ENCODE peak calls at places on chromosome 13, in five cellular contexts. Z, N, P, T and E are unnamed samples.

GRCh38 chr13:110346661-110347067 is 39.6 kb downstream of the COL4A2 start:
- DNase-seq in Z (no peak), N (no peak), P (peak; percentile 86), T (no peak), E (no peak)

GRCh38 chr13:77767413-77767812 is 69.9 kb downstream of the SLAIN1 start:
- DNase-seq in Z (no peak), N (no peak), P (no peak), T (no peak), E (no peak)

GRCh38 chr13:24263652-24264051 is 45.7 kb upstream of the C1QTNF9 start:
- DNase-seq in Z (no peak), N (no peak), P (no peak), T (peak; percentile 39), E (no peak)

GRCh38 chr13:109254271-109254670 is 532.1 kb downstream of the IRS2 start:
- DNase-seq in Z (no peak), N (no peak), P (no peak), T (no peak), E (no peak)

GRCh38 chr13:21138561-21138960 is 37.8 kb downstream of the SKA3 start:
- DNase-seq in Z (no peak), N (no peak), P (no peak), T (no peak), E (peak; percentile 59)

GRCh38 chr13:32284927-32285632 is 30.1 kb downstream of the ZAR1L start:
- DNase-seq in Z (no peak), N (peak; percentile 43), P (no peak), T (peak; percentile 85), E (peak; percentile 72)

GRCh38 chr13:72648513-72649065 is 78.8 kb downstream of the MZT1 start:
- DNase-seq in Z (peak; percentile 68), N (no peak), P (no peak), T (no peak), E (no peak)

GRCh38 chr13:75647126-75647784 is 11.1 kb downstream of the LMO7 start:
- DNase-seq in Z (no peak), N (no peak), P (no peak), T (no peak), E (no peak)

GRCh38 chr13:46303743-46304385 is 83.2 kb downstream of the RUBCNL start:
- DNase-seq in Z (no peak), N (no peak), P (no peak), T (no peak), E (no peak)

GRCh38 chr13:76852991-76853390 is 33.2 kb downstream of the KCTD12 start:
- DNase-seq in Z (no peak), N (no peak), P (no peak), T (peak; percentile 36), E (no peak)

GRCh38 chr13:30111810-30112209 is 195.5 kb downstream of the KATNAL1 start:
- DNase-seq in Z (peak; percentile 54), N (no peak), P (no peak), T (no peak), E (no peak)

GRCh38 chr13:100542546-100543156 is 45.9 kb downstream of the GGACT start:
- DNase-seq in Z (peak; percentile 61), N (no peak), P (no peak), T (peak; percentile 71), E (no peak)

GRCh38 chr13:37475151-37475550 is 123.4 kb downstream of the POSTN start:
- DNase-seq in Z (peak; percentile 31), N (no peak), P (no peak), T (no peak), E (no peak)

GRCh38 chr13:75705395-75705794 is 69.3 kb downstream of the LMO7 start:
- DNase-seq in Z (no peak), N (no peak), P (no peak), T (peak; percentile 55), E (no peak)

GRCh38 chr13:47545206-47545605 is 455.9 kb downstream of the SUCLA2 start:
- DNase-seq in Z (no peak), N (no peak), P (no peak), T (no peak), E (no peak)

GRCh38 chr13:102191951-102192461 is 209.8 kb downstream of the FGF14 start:
- DNase-seq in Z (no peak), N (no peak), P (no peak), T (peak; percentile 62), E (no peak)

GRCh38 chr13:47638627-47639026 is 362.4 kb downstream of the SUCLA2 start:
- DNase-seq in Z (no peak), N (no peak), P (no peak), T (no peak), E (no peak)

GRCh38 chr13:98822238-98822606 is 69.8 kb upstream of the SLC15A1 start:
- DNase-seq in Z (no peak), N (no peak), P (no peak), T (no peak), E (peak; percentile 74)

GRCh38 chr13:91078093-91078679 is 269.3 kb upstream of the MIR17HG start:
- DNase-seq in Z (peak; percentile 45), N (no peak), P (no peak), T (peak; percentile 22), E (no peak)

GRCh38 chr13:27613623-27614022 is 6.7 kb downstream of the LNX2 start:
- DNase-seq in Z (no peak), N (no peak), P (no peak), T (no peak), E (no peak)

GRCh38 chr13:104114111-104114510 is 1047.9 kb upstream of the SLC10A2 start:
- DNase-seq in Z (no peak), N (no peak), P (no peak), T (no peak), E (no peak)

GRCh38 chr13:107680115-107680514 is 535.2 kb downstream of the LIG4 start:
- DNase-seq in Z (no peak), N (no peak), P (no peak), T (peak; percentile 3), E (no peak)

GRCh38 chr13:33723365-33723764 is 94.6 kb upstream of the RFC3 start:
- DNase-seq in Z (no peak), N (no peak), P (no peak), T (no peak), E (no peak)

GRCh38 chr13:85241045-85241444 is 558.2 kb downstream of the SLITRK6 start:
- DNase-seq in Z (no peak), N (no peak), P (no peak), T (peak; percentile 53), E (no peak)

GRCh38 chr13:54573186-54573585 is 1544.6 kb downstream of the OLFM4 start:
- DNase-seq in Z (peak; percentile 17), N (no peak), P (no peak), T (no peak), E (no peak)

GRCh38 chr13:74132768-74133656 is 1.2 kb downstream of the KLF12 start:
- DNase-seq in Z (peak; percentile 68), N (no peak), P (peak; percentile 63), T (peak; percentile 35), E (no peak)
- H3K4me3 ChIP-seq in Z (peak overlapping the region; percentile 95), N (peak overlapping the region; percentile 73), P (peak overlapping the region; percentile 17), T (peak overlapping the region; percentile 84), E (no peak overlapping the region)

DNA sequence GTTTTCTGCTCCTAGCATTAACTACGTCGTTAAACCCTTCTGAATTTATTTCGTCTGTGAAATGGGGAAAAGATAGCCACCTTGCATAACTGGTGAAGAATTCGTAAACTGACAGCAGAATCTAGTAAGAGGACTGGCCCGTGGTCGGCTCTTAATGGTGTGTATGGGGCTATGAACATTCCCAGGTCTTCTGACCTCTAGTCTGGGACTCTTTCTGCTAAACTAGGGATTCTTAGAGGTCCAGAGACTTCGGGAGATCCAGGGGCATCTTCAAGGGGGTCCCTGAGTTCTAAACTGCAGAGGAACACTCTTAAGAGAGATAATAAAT is 231.1 kb upstream of the SERP2 start:
- DNase-seq in Z (peak; percentile 25), N (peak; percentile 17), P (no peak), T (no peak), E (no peak)
- H3K4me3 ChIP-seq in Z (peak overlapping the region; percentile 62), N (peak overlapping the region; percentile 37), P (peak overlapping the region; percentile 29), T (peak overlapping the region; percentile 54), E (peak overlapping the region; percentile 52)

GRCh38 chr13:42318570-42318969 is 46.6 kb downstream of the AKAP11 start:
- DNase-seq in Z (no peak), N (no peak), P (no peak), T (no peak), E (no peak)
- H3K4me3 ChIP-seq in Z (no peak overlapping the region), N (no peak overlapping the region), P (no peak overlapping the region), T (no peak overlapping the region), E (no peak overlapping the region)

DNA sequence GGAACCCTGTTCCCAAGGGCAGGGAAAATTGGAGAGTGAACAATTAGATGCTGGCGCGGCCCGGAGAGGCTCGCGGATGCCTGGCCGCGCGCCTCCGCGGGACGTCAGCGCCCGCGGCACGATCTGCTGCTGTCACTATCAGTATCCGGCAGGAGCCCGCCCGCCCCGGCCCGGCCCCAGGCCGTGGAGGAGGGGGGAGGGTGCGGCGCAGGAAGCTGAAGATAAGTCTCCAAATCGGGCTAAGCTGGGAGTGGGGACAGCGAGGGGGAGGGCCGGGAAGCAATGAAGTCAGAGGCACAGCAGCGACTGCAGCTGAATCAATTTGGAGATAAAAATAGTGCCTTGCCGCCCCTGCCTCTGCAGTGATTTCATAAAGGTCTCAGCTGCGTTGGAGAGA is 441.5 kb upstream of the KLF12 start:
- DNase-seq in Z (peak; percentile 86), N (peak; percentile 36), P (peak; percentile 58), T (peak; percentile 70), E (no peak)
- H3K4me3 ChIP-seq in Z (peak overlapping the region; percentile 71), N (peak overlapping the region; percentile 18), P (no peak overlapping the region), T (peak overlapping the region; percentile 38), E (no peak overlapping the region)

GRCh38 chr13:35720690-35721554 is 244.4 kb upstream of the MAB21L1 start:
- DNase-seq in Z (peak; percentile 84), N (peak; percentile 24), P (no peak), T (peak; percentile 51), E (no peak)
- H3K4me3 ChIP-seq in Z (no peak overlapping the region), N (no peak overlapping the region), P (no peak overlapping the region), T (peak overlapping the region; percentile 30), E (no peak overlapping the region)

DNA sequence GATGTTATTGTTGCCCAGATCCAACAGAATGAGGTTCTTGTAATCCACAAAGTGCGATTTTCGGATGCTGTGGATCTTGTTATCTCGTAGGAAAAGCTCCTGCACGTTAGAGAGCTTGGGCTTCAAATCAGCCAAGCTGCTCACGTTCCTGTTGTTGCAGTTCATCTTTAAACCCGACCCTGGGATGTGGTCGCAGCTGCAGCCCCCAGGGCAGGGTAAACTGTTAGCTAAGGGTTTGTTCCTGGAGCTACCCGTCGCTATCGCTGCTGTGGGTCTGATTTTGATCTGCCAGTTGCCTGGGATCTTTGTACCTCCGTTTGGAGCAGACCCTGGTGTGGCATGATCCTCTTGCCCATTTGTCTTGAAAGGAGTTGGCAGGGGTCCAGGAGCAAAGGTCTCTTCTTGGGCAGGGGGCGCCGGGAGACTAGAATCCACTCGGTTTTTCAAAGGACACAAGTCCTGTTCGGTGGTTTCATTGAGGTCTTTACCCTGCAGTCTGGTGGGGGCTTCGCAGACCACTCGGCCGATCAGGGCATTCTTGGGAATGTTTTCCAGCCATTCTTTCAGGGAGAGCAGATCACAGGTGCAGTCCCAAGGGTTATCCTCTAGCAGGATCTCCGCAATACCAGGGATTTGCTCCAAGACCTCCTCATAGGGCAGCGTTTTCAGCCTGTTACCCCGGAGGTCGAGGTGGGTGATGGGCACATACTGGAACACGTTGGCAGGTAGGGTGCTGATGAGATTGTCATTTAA is 1.8 kb downstream of the SLITRK1 start:
- DNase-seq in Z (peak; percentile 28), N (no peak), P (no peak), T (no peak), E (no peak)
- H3K4me3 ChIP-seq in Z (peak overlapping the region; percentile 53), N (peak overlapping the region; percentile 31), P (no peak overlapping the region), T (peak overlapping the region; percentile 37), E (no peak overlapping the region)

DNA sequence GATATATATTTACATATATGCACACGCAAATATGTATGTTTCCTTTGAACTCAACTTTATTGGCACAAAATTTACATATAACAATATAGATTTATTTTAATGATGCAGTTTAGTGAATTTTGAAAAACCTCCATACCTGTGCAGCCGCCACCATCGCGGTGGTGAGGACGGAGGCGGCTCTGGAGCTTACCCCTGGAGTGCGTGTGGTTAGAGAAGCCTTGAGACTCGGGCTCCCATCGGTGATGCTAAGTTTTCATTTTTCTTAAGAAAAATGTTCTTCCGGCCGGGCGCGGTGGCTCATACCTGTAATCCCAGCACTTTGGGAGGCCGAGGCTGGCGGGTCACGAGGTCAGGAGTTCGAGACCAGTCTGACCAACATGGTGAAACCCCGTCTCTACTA is 31.8 kb downstream of the GJA3 start:
- DNase-seq in Z (no peak), N (no peak), P (no peak), T (no peak), E (no peak)
- H3K4me3 ChIP-seq in Z (peak overlapping the region; percentile 82), N (no peak overlapping the region), P (no peak overlapping the region), T (no peak overlapping the region), E (no peak overlapping the region)